ENCODE peak calls at places on chromosomes 12 and 14, in five cellular contexts. D, Q, E, A and L are unnamed samples.

GRCh38 chr14:101560534-101561113 is 671 bp upstream of the DIO3 start:
- DNase-seq in E (no peak), Q (no peak), A (no peak), D (no peak), L (no peak)

GRCh38 chr14:83463500-83464098 is 1929.9 kb upstream of the SEL1L start:
- DNase-seq in A (peak), E (no peak), D (peak), Q (no peak), L (peak)

GRCh38 chr14:92472860-92473259 is 40.7 kb upstream of the RIN3 start:
- DNase-seq in D (no peak), E (no peak), A (peak), Q (no peak), L (no peak)

GRCh38 chr14:54622189-54622958 is 55.4 kb downstream of the SAMD4A start:
- DNase-seq in D (no peak), A (no peak), E (peak), Q (no peak), L (no peak)

GRCh38 chr12:124506145-124506831 is 61.1 kb downstream of the NCOR2 start:
- DNase-seq in A (no peak), D (no peak), E (no peak), Q (no peak), L (peak)

GRCh38 chr12:9091933-9092598 is 23.7 kb downstream of the A2M start:
- DNase-seq in Q (no peak), E (no peak), A (no peak), D (no peak), L (no peak)

GRCh38 chr14:27605298-27605697 is 1007.5 kb upstream of the NOVA1 start:
- DNase-seq in A (no peak), D (no peak), Q (no peak), E (no peak), L (no peak)

GRCh38 chr12:42216737-42217136 is 21.3 kb downstream of the YAF2 start:
- DNase-seq in D (no peak), Q (no peak), A (no peak), E (no peak), L (no peak)

GRCh38 chr14:63692309-63693020 is 35.4 kb downstream of the SGPP1 start:
- DNase-seq in A (no peak), E (no peak), D (no peak), Q (no peak), L (no peak)

GRCh38 chr14:51342226-51342625 is 102.2 kb downstream of the TMX1 start:
- DNase-seq in E (no peak), Q (no peak), A (no peak), D (peak), L (no peak)

GRCh38 chr12:131855521-131856142 is 27.4 kb downstream of the MMP17 start:
- DNase-seq in A (no peak), D (no peak), Q (no peak), E (no peak), L (peak)

GRCh38 chr14:95320076-95320895 is 578 bp upstream of the CLMN start:
- DNase-seq in E (no peak), A (peak), Q (no peak), D (no peak), L (no peak)

GRCh38 chr12:123787466-123787865 is 25.4 kb downstream of the DNAH10 start:
- DNase-seq in D (no peak), Q (no peak), A (no peak), E (no peak), L (no peak)

GRCh38 chr12:105921055-105921454 is 217.7 kb downstream of the NUAK1 start:
- DNase-seq in A (no peak), Q (no peak), D (no peak), E (no peak), L (no peak)

GRCh38 chr14:104216457-104216856 is 78.1 kb downstream of the KIF26A start:
- DNase-seq in A (no peak), Q (no peak), D (no peak), E (no peak), L (no peak)

GRCh38 chr14:99574099-99574880 is 29.7 kb downstream of the CCDC85C start:
- DNase-seq in A (no peak), Q (no peak), E (no peak), D (peak), L (no peak)

GRCh38 chr12:18651525-18651924 is 86.3 kb downstream of the PLCZ1 start:
- DNase-seq in E (no peak), D (no peak), Q (no peak), A (no peak), L (no peak)

GRCh38 chr12:124564232-124564958 is 3.0 kb downstream of the NCOR2 start:
- DNase-seq in D (no peak), A (no peak), Q (no peak), E (no peak), L (no peak)

GRCh38 chr12:53166837-53167236 is 13.7 kb upstream of the ZNF740 start:
- DNase-seq in D (no peak), E (no peak), Q (no peak), A (no peak), L (no peak)

GRCh38 chr14:91257328-91258020 is 13.0 kb upstream of the GPR68 start:
- DNase-seq in Q (no peak), A (no peak), E (no peak), D (no peak), L (no peak)

GRCh38 chr12:94805749-94806148 is 155.4 kb upstream of the TMCC3 start:
- DNase-seq in E (no peak), A (no peak), Q (no peak), D (no peak), L (no peak)

GRCh38 chr14:32403688-32404087 is 74.6 kb downstream of the AKAP6 start:
- DNase-seq in A (no peak), Q (no peak), D (no peak), E (no peak), L (no peak)

GRCh38 chr12:588658-589057 is 74.6 kb downstream of the NINJ2 start:
- DNase-seq in E (no peak), A (no peak), Q (no peak), D (no peak), L (no peak)

GRCh38 chr14:51056431-51056830 is 38.5 kb downstream of the TRIM9 start:
- DNase-seq in A (no peak), D (no peak), Q (no peak), E (no peak), L (no peak)

GRCh38 chr12:90938451-90938850 is 16.5 kb downstream of the CCER1 start:
- DNase-seq in D (no peak), E (no peak), A (no peak), Q (no peak), L (no peak)

GRCh38 chr12:104219361-104219892 is 3.8 kb downstream of the TXNRD1 start:
- DNase-seq in Q (peak), D (peak), A (no peak), E (no peak), L (no peak)

GRCh38 chr12:53938276-53939140 is at the start of gene HOXC13:
- DNase-seq in A (peak), Q (peak), D (peak), E (no peak), L (peak)

GRCh38 chr12:3314306-3314663 is 176.7 kb upstream of the PRMT8 start:
- DNase-seq in A (no peak), D (no peak), E (no peak), Q (no peak), L (no peak)

GRCh38 chr12:108104657-108105056 is 24.4 kb upstream of the WSCD2 start:
- DNase-seq in E (no peak), Q (no peak), D (no peak), A (no peak), L (no peak)

GRCh38 chr12:11171953-11172675 is 1.1 kb downstream of the SMIM10L1 start:
- DNase-seq in E (no peak), Q (no peak), A (no peak), D (peak), L (no peak)

GRCh38 chr12:29103539-29103974 is 45.5 kb upstream of the FAR2 start:
- DNase-seq in E (peak), Q (no peak), D (no peak), A (no peak), L (no peak)

GRCh38 chr14:33030406-33030805 is 91.7 kb downstream of the NPAS3 start:
- DNase-seq in Q (no peak), D (no peak), E (no peak), A (no peak), L (no peak)

GRCh38 chr12:29282452-29282851 is 98.5 kb downstream of the ERGIC2 start:
- DNase-seq in E (no peak), A (no peak), Q (no peak), D (no peak), L (no peak)

GRCh38 chr12:82359115-82359478 is 768 bp downstream of the METTL25 start:
- DNase-seq in E (no peak), Q (no peak), D (no peak), A (no peak), L (peak)

GRCh38 chr14:57725399-57726077 is 140.4 kb downstream of the SLC35F4 start:
- DNase-seq in D (peak), Q (peak), E (no peak), A (no peak), L (no peak)

GRCh38 chr14:94598816-94599655 is 13.2 kb upstream of the SERPINA3 start:
- DNase-seq in A (no peak), Q (peak), D (peak), E (no peak), L (no peak)

GRCh38 chr12:24839268-24839791 is 109.6 kb downstream of the BCAT1 start:
- DNase-seq in E (peak), A (no peak), Q (no peak), D (no peak), L (no peak)

GRCh38 chr14:73764881-73765280 is 50.7 kb upstream of the PNMA1 start:
- DNase-seq in A (no peak), D (no peak), E (no peak), Q (no peak), L (no peak)
- H3K27ac ChIP-seq in A (no peak), D (peak), E (peak), Q (no peak), L (no peak)

DNA sequence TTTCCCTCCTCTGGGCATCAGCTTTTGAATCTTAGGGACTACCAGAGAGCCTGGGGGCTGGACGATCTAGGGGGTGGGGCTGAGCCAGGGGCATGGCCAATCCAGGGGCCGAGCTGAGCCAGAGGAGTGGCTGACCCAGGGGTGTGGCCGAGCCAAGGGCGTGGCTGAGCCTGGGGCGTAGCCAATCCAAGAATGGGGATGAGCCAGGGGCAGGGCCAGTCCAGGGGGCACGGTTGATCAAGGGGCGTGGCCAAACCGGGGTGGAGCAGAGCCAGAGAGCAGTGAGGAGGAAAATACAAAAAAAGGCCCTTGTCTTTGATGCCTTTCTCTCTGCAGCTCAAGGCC is 219.3 kb upstream of the NOS1 start:
- DNase-seq in D (no peak), Q (peak), E (no peak), A (peak), L (peak)
- TF ChIP-seq SP1 in D (no peak), Q (no peak), E (no peak), A (peak), L (no peak)

DNA sequence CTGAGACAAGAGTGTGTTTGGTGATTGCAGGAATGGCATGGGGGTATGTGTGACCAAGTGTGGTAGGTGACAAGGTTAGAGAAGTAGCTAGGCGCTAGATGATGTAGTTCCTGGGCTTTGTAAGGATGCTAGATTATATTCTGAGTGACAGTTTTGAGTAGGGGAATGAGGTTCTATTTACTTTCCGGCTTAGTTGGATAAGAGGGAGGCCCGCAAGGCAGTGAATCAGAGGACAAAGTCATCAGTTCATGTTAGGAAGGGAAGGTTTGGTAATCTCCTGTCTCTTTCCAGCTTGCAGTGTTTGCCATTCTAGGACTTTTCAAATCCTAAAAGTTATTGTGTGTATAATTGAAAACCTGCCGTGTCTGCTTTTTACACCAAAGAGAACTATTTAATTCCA is 45.0 kb downstream of the CFAP54 start:
- DNase-seq in A (no peak), Q (no peak), D (peak), E (no peak), L (no peak)
- H3K27ac ChIP-seq in A (no peak), Q (no peak), D (no peak), E (no peak), L (no peak)

GRCh38 chr14:35046048-35046750 is at the start of gene FAM177A1:
- DNase-seq in E (peak), D (peak), A (peak), Q (peak), L (peak)

GRCh38 chr14:35047961-35048513 is 2.0 kb downstream of the FAM177A1 start:
- DNase-seq in Q (no peak), A (no peak), E (no peak), D (peak), L (no peak)

GRCh38 chr14:35044939-35045797 is 904 bp upstream of the FAM177A1 start:
- DNase-seq in Q (no peak), D (no peak), E (no peak), A (no peak), L (no peak)

GRCh38 chr14:35045798-35046047 is 349 bp upstream of the FAM177A1 start:
- DNase-seq in D (no peak), A (no peak), E (no peak), Q (no peak), L (no peak)

GRCh38 chr14:35046751-35047536 is 872 bp downstream of the FAM177A1 start:
- DNase-seq in A (no peak), Q (no peak), D (peak), E (no peak), L (no peak)
- TF ChIP-seq SP1 in A (no peak), Q (no peak), D (no peak), E (no peak), L (no peak)

GRCh38 chr12:121992059-121992879 is 29.4 kb upstream of the BCL7A start:
- DNase-seq in Q (no peak), D (peak), E (peak), A (no peak), L (no peak)
- H3K27ac ChIP-seq in Q (no peak), D (no peak), E (peak), A (no peak), L (no peak)